ENCODE peak calls at places on chromosomes 4 and X, in nine cellular contexts. I is pancreas; B is NCI-H2029 treated with DMSO at 0.1 percent for 48 hours; F is GM10248; X is NCI-H460; T is left cardiac atrium; U is mesothelial cell of epicardium; E is activated CD4-positive, alpha-beta T cell treated with anti-CD3 and anti-CD28 coated beads, Interleukin-2, amount 50 U/mL, for 24 hours; C is glutamatergic neuron. Z is an unnamed sample.

GRCh38 chr4:112370466-112370865 is 73.3 kb downstream of the ALPK1 start:
- DNase-seq in C (no peak), U (no peak), T (no peak), I (no peak), B (no peak), E (no peak), X (no peak), F (no peak), Z (no peak)

GRCh38 chrX:87732133-87732532 is 214.5 kb downstream of the KLHL4 start:
- DNase-seq in C (no peak), I (no peak), X (no peak), U (no peak), F (no peak), T (no peak), E (no peak), B (no peak), Z (no peak)

GRCh38 chr4:33493231-33493630 is 2751.1 kb downstream of the ARAP2 start:
- DNase-seq in U (no peak), C (no peak), I (no peak), E (no peak), B (no peak), F (no peak), T (no peak), X (no peak), Z (no peak)

GRCh38 chrX:13570245-13570573 is 808 bp downstream of the EGFL6 start:
- DNase-seq in E (no peak), U (no peak), I (no peak), F (peak), B (no peak), T (no peak), X (no peak), C (no peak), Z (no peak)

GRCh38 chr4:95549246-95550138 is 719 bp upstream of the UNC5C start:
- DNase-seq in X (no peak), I (peak), B (no peak), E (no peak), U (peak), T (peak), F (peak), C (peak), Z (peak)

GRCh38 chr4:146165840-146166239 is 9.7 kb upstream of the LSM6 start:
- DNase-seq in C (no peak), F (no peak), T (no peak), E (no peak), U (no peak), I (no peak), X (no peak), B (no peak), Z (no peak)

GRCh38 chrX:40145670-40146470 is 48.1 kb upstream of the BCOR start:
- DNase-seq in B (no peak), C (peak), T (no peak), U (no peak), X (no peak), F (no peak), I (peak), E (no peak), Z (no peak)

GRCh38 chr4:946103-946450 is 13.8 kb downstream of the TMEM175 start:
- DNase-seq in T (no peak), I (no peak), F (no peak), B (no peak), U (no peak), C (no peak), E (no peak), X (no peak), Z (no peak)

GRCh38 chr4:175560628-175561027 is 251.4 kb downstream of the GPM6A start:
- DNase-seq in C (no peak), F (no peak), B (peak), T (no peak), X (peak), E (no peak), U (no peak), I (no peak), Z (no peak)

GRCh38 chrX:116204947-116205346 is 34.4 kb downstream of the AGTR2 start:
- DNase-seq in F (no peak), B (peak), U (no peak), X (peak), E (no peak), I (no peak), T (no peak), C (no peak), Z (no peak)

GRCh38 chr4:11408569-11408968 is 20.1 kb downstream of the HS3ST1 start:
- DNase-seq in F (no peak), C (no peak), U (no peak), E (no peak), I (no peak), B (no peak), T (no peak), X (no peak), Z (no peak)

GRCh38 chr4:150668824-150669223 is 86.9 kb downstream of the MAB21L2 start:
- DNase-seq in C (no peak), E (no peak), T (no peak), U (no peak), B (no peak), X (no peak), F (no peak), I (no peak), Z (no peak)

GRCh38 chrX:119753639-119754257 is 4.6 kb upstream of the SOWAHD start:
- DNase-seq in U (no peak), T (no peak), F (no peak), I (no peak), C (no peak), B (peak), E (peak), X (peak), Z (no peak)

GRCh38 chr4:185384877-185385465 is 10.8 kb downstream of the LRP2BP start:
- DNase-seq in I (no peak), F (no peak), E (no peak), X (no peak), C (no peak), U (no peak), B (no peak), T (no peak), Z (no peak)

GRCh38 chr4:21512351-21512750 is 436.2 kb downstream of the KCNIP4 start:
- DNase-seq in E (no peak), X (peak), C (no peak), B (no peak), U (no peak), I (no peak), T (no peak), F (no peak), Z (no peak)

GRCh38 chr4:123340381-123340701 is 56.3 kb upstream of the SPRY1 start:
- DNase-seq in C (no peak), B (no peak), E (no peak), F (no peak), U (no peak), T (no peak), I (no peak), X (peak), Z (no peak)

GRCh38 chr4:176967586-176967985 is 174.9 kb upstream of the VEGFC start:
- DNase-seq in E (no peak), B (no peak), C (no peak), T (no peak), F (no peak), I (no peak), X (no peak), U (no peak), Z (no peak)

GRCh38 chr4:4430492-4431195 is 43.7 kb downstream of the NSG1 start:
- DNase-seq in F (peak), T (peak), U (no peak), I (no peak), B (peak), X (peak), E (peak), C (peak), Z (no peak)

GRCh38 chrX:150099316-150099715 is 161.0 kb upstream of the EOLA2 start:
- DNase-seq in T (peak), C (peak), X (no peak), B (no peak), U (no peak), I (no peak), F (no peak), E (no peak), Z (no peak)

GRCh38 chrX:7925867-7926472 is 1.2 kb downstream of the PNPLA4 start:
- DNase-seq in X (peak), B (no peak), C (peak), I (no peak), U (no peak), E (peak), T (peak), F (peak), Z (no peak)

GRCh38 chrX:118521435-118521834 is 25.8 kb downstream of the DOCK11 start:
- DNase-seq in T (no peak), C (no peak), F (no peak), U (no peak), I (no peak), X (no peak), E (no peak), B (no peak), Z (no peak)

GRCh38 chrX:123184199-123184857 is at the start of gene GRIA3:
- DNase-seq in F (peak), C (peak), X (no peak), U (no peak), B (no peak), T (no peak), I (peak), E (no peak), Z (no peak)

GRCh38 chrX:70485466-70485865 is 40.8 kb downstream of the DLG3 start:
- DNase-seq in I (no peak), C (no peak), X (no peak), T (no peak), E (no peak), U (no peak), F (no peak), B (no peak), Z (no peak)

GRCh38 chrX:47168495-47169073 is 23.6 kb downstream of the RBM10 start:
- DNase-seq in T (no peak), I (no peak), C (no peak), U (no peak), B (no peak), E (no peak), X (no peak), F (no peak), Z (peak)

GRCh38 chr4:60134106-60134505 is 1066.0 kb upstream of the ADGRL3 start:
- DNase-seq in B (no peak), F (no peak), T (no peak), X (no peak), C (no peak), E (no peak), U (no peak), I (no peak), Z (no peak)

GRCh38 chr4:108830509-108831244 is 67.8 kb upstream of the ETNPPL start:
- DNase-seq in F (no peak), T (peak), I (no peak), B (peak), E (no peak), U (peak), X (no peak), C (no peak), Z (peak)

GRCh38 chrX:97267916-97268680 is 384.4 kb downstream of the RPA4 start:
- DNase-seq in E (no peak), X (no peak), I (no peak), B (no peak), U (no peak), F (no peak), C (no peak), T (no peak), Z (no peak)

GRCh38 chr4:40992472-40993298 is 221.7 kb downstream of the APBB2 start:
- DNase-seq in C (no peak), I (no peak), T (no peak), U (no peak), X (no peak), F (peak), E (no peak), B (no peak), Z (no peak)

GRCh38 chr4:110737931-110738330 is 115.1 kb upstream of the PITX2 start:
- DNase-seq in E (no peak), X (no peak), C (no peak), I (no peak), U (no peak), B (no peak), T (no peak), F (no peak), Z (no peak)

GRCh38 chrX:109635151-109635550 is 10.2 kb upstream of the KCNE5 start:
- DNase-seq in C (peak), F (no peak), T (no peak), B (no peak), I (no peak), U (no peak), X (peak), E (no peak), Z (no peak)

GRCh38 chr4:42642136-42642797 is 14.6 kb downstream of the ATP8A1 start:
- DNase-seq in I (no peak), E (no peak), U (no peak), B (no peak), C (no peak), F (no peak), T (no peak), X (no peak), Z (no peak)

GRCh38 chr4:153234923-153235322 is 30.7 kb downstream of the TRIM2 start:
- DNase-seq in F (no peak), I (no peak), U (no peak), E (no peak), X (no peak), C (no peak), B (no peak), T (no peak), Z (no peak)

GRCh38 chr4:26288308-26288982 is 32.4 kb upstream of the RBPJ start:
- DNase-seq in B (no peak), X (no peak), C (no peak), F (peak), T (no peak), U (no peak), E (no peak), I (no peak), Z (no peak)

GRCh38 chr4:75639124-75639695 is 8.9 kb upstream of the CDKL2 start:
- DNase-seq in F (no peak), C (no peak), X (no peak), U (no peak), B (no peak), E (no peak), T (no peak), I (no peak), Z (no peak)

GRCh38 chr4:26507286-26507685 is 17.0 kb upstream of the CCKAR start:
- DNase-seq in B (no peak), C (no peak), X (no peak), T (no peak), U (no peak), F (no peak), E (no peak), I (no peak), Z (no peak)

GRCh38 chr4:136713140-136713539 is 819.2 kb downstream of the PCDH18 start:
- DNase-seq in F (no peak), T (no peak), X (no peak), C (no peak), E (no peak), B (no peak), I (no peak), U (no peak), Z (no peak)